ENCODE peak calls at places on chromosomes 12 and 14, in nine cellular contexts. O is T-helper 9 cell, D is left lung, S is NCI-H1048, H is GM12891, U is NCI-H1092 treated with DMSO at 0.1 percent for 48 hours, N is AG20443, K is NCI-H2081 treated with DMSO at 0.1 percent for 48 hours, A is frontal cortex. Z is an unnamed sample.

GRCh38 chr12:76010732-76011458 is 20.7 kb downstream of the PHLDA1 start:
- DNase-seq in D (no peak), K (no peak), O (no peak), S (no peak), U (no peak), H (no peak), N (peak), A (no peak), Z (no peak)

GRCh38 chr14:64826845-64827244 is 52.9 kb downstream of the SPTB start:
- DNase-seq in O (no peak), A (no peak), S (no peak), N (no peak), H (no peak), K (no peak), U (no peak), D (no peak), Z (no peak)

GRCh38 chr12:26226629-26227375 is 31.4 kb downstream of the SSPN start:
- DNase-seq in D (no peak), H (peak), S (no peak), K (no peak), O (no peak), U (no peak), N (peak), A (peak), Z (peak)

GRCh38 chr12:3132636-3133409 is 55.6 kb downstream of the TSPAN9 start:
- DNase-seq in S (no peak), K (no peak), D (no peak), H (no peak), U (no peak), A (no peak), O (no peak), N (peak), Z (no peak)

GRCh38 chr14:31395119-31395518 is 25.2 kb downstream of the HEATR5A start:
- DNase-seq in D (no peak), N (no peak), A (no peak), S (no peak), K (no peak), U (no peak), O (no peak), H (no peak), Z (no peak)

GRCh38 chr14:63523735-63524408 is 19.3 kb downstream of the PPP2R5E start:
- DNase-seq in U (no peak), K (no peak), H (no peak), N (no peak), A (no peak), S (no peak), O (no peak), D (no peak), Z (no peak)

GRCh38 chr12:8681129-8681902 is 16.5 kb upstream of the RIMKLB start:
- DNase-seq in K (no peak), N (no peak), O (no peak), H (no peak), A (no peak), D (no peak), U (no peak), S (no peak), Z (no peak)

GRCh38 chr12:95231190-95231589 is 13.6 kb downstream of the VEZT start:
- DNase-seq in S (no peak), D (no peak), O (no peak), K (no peak), A (no peak), U (no peak), H (no peak), N (no peak), Z (no peak)

GRCh38 chr12:132263451-132264065 is 65.8 kb downstream of the GALNT9 start:
- DNase-seq in A (no peak), S (no peak), U (no peak), O (no peak), D (no peak), K (no peak), H (no peak), N (no peak), Z (no peak)

GRCh38 chr14:75077794-75078193 is 8.4 kb downstream of the ZC2HC1C start:
- DNase-seq in U (no peak), N (no peak), H (no peak), A (no peak), D (no peak), K (no peak), O (no peak), S (no peak), Z (no peak)

GRCh38 chr12:89461649-89462612 is 62.7 kb downstream of the GALNT4 start:
- DNase-seq in U (peak), D (no peak), A (peak), H (no peak), N (peak), O (no peak), S (no peak), K (peak), Z (no peak)

GRCh38 chr14:50037837-50038236 is 78.5 kb downstream of the VCPKMT start:
- DNase-seq in S (no peak), A (no peak), U (no peak), K (no peak), N (peak), O (no peak), H (no peak), D (no peak), Z (no peak)

GRCh38 chr14:68079941-68080697 is 260.5 kb downstream of the RAD51B start:
- DNase-seq in U (peak), D (no peak), N (no peak), A (no peak), O (no peak), H (no peak), S (no peak), K (no peak), Z (no peak)

GRCh38 chr12:113306382-113306781 is 28.5 kb downstream of the SLC8B1 start:
- DNase-seq in O (no peak), U (no peak), N (no peak), H (no peak), S (no peak), A (no peak), D (no peak), K (no peak), Z (no peak)

GRCh38 chr14:51119411-51120051 is 24.6 kb upstream of the TRIM9 start:
- DNase-seq in H (no peak), O (no peak), D (no peak), U (peak), K (no peak), N (no peak), A (no peak), S (no peak), Z (no peak)

GRCh38 chr14:89607453-89607852 is 190.4 kb upstream of the FOXN3 start:
- DNase-seq in U (no peak), O (no peak), A (no peak), D (no peak), N (peak), K (no peak), S (no peak), H (no peak), Z (no peak)

GRCh38 chr12:54364413-54364812 is at the start of gene GPR84:
- DNase-seq in O (no peak), U (no peak), N (no peak), H (no peak), K (no peak), S (no peak), A (no peak), D (no peak), Z (no peak)

GRCh38 chr14:100761481-100761880 is 34.8 kb downstream of the DLK1 start:
- DNase-seq in A (no peak), H (no peak), O (no peak), D (no peak), N (peak), K (no peak), S (no peak), U (no peak), Z (no peak)

GRCh38 chr14:77157716-77158115 is 16.1 kb upstream of the ZDHHC22 start:
- DNase-seq in D (no peak), K (no peak), N (peak), H (no peak), A (no peak), O (no peak), U (no peak), S (no peak), Z (no peak)

GRCh38 chr14:69612014-69612758 is 790 bp downstream of the SUSD6 start:
- DNase-seq in O (peak), K (no peak), S (no peak), H (no peak), N (peak), A (no peak), U (peak), D (peak), Z (peak)

GRCh38 chr12:51693569-51693968 is 102.5 kb downstream of the SCN8A start:
- DNase-seq in D (no peak), S (no peak), K (no peak), U (no peak), O (no peak), N (no peak), A (no peak), H (no peak), Z (no peak)

GRCh38 chr14:36223558-36223957 is 47.0 kb upstream of the PTCSC3 start:
- DNase-seq in K (no peak), N (no peak), S (no peak), D (no peak), O (no peak), H (no peak), U (no peak), A (no peak), Z (no peak)

GRCh38 chr12:57225680-57226190 is 3.8 kb upstream of the SHMT2 start:
- DNase-seq in N (no peak), S (no peak), H (no peak), A (no peak), K (no peak), O (no peak), D (no peak), U (no peak), Z (no peak)

GRCh38 chr12:62933871-62934798 is 815 bp downstream of the PPM1H start:
- DNase-seq in N (peak), S (no peak), D (peak), K (no peak), A (peak), O (no peak), U (peak), H (peak), Z (peak)

GRCh38 chr12:88237954-88238353 is 95.8 kb downstream of the TMTC3 start:
- DNase-seq in U (no peak), A (no peak), N (no peak), H (no peak), D (no peak), S (no peak), K (no peak), O (no peak), Z (no peak)

GRCh38 chr12:117165342-117165741 is 24.9 kb downstream of the FBXO21 start:
- DNase-seq in K (peak), O (no peak), D (no peak), S (no peak), N (no peak), A (no peak), H (no peak), U (peak), Z (no peak)

GRCh38 chr12:108332791-108333382 is 6.2 kb downstream of the CMKLR1 start:
- DNase-seq in O (no peak), H (no peak), N (peak), U (no peak), K (no peak), D (peak), S (no peak), A (no peak), Z (no peak)

GRCh38 chr14:95533391-95533821 is 1.4 kb upstream of the GLRX5 start:
- DNase-seq in K (peak), H (no peak), S (no peak), D (no peak), A (no peak), U (peak), N (no peak), O (no peak), Z (no peak)

GRCh38 chr14:105847400-105847799 is 321.0 kb downstream of the TMEM121 start:
- DNase-seq in O (no peak), K (no peak), D (peak), S (no peak), N (peak), A (no peak), H (no peak), U (no peak), Z (no peak)

GRCh38 chr12:94710933-94711332 is 60.6 kb upstream of the TMCC3 start:
- DNase-seq in S (no peak), A (no peak), H (no peak), K (no peak), O (no peak), N (peak), U (no peak), D (no peak), Z (peak)

GRCh38 chr14:42002139-42002538 is 395.5 kb downstream of the LRFN5 start:
- DNase-seq in K (no peak), D (no peak), O (no peak), U (no peak), N (no peak), H (no peak), S (no peak), A (no peak), Z (no peak)

Z was measured in endothelial cell.